ENCODE peak calls at places on chromosome 14, in six cellular contexts. H is AG04450, J is kidney epithelial cell, U is GM23338, V is HL-60, E is left ventricle myocardium inferior. K is an unnamed sample.

GRCh38 chr14:35196571-35196970 is 74.2 kb downstream of the PRORP start:
- DNase-seq in H (no peak), J (no peak), U (no peak), V (peak; percentile 11), E (no peak), K (no peak)

GRCh38 chr14:55580401-55581010 is 499 bp downstream of the KTN1 start:
- DNase-seq in H (no peak), J (no peak), U (peak; percentile 45), V (no peak), E (peak; percentile 63), K (peak; percentile 44)

GRCh38 chr14:39217214-39217879 is 16.4 kb upstream of the MIA2 start:
- DNase-seq in H (no peak), J (no peak), U (no peak), V (no peak), E (no peak), K (no peak)

GRCh38 chr14:91119556-91120311 is 5.9 kb downstream of the DGLUCY start:
- DNase-seq in H (no peak), J (peak; percentile 76), U (no peak), V (no peak), E (no peak), K (no peak)

GRCh38 chr14:51581017-51581881 is 70.5 kb upstream of the FRMD6 start:
- DNase-seq in H (peak; percentile 57), J (peak; percentile 39), U (no peak), V (no peak), E (no peak), K (no peak)

GRCh38 chr14:75981426-75981825 is 369 bp downstream of the TGFB3 start:
- DNase-seq in H (no peak), J (no peak), U (peak; percentile 61), V (no peak), E (no peak), K (no peak)

GRCh38 chr14:75286313-75286712 is 7.7 kb downstream of the FOS start:
- DNase-seq in H (no peak), J (no peak), U (peak; percentile 41), V (no peak), E (peak; percentile 48), K (no peak)

GRCh38 chr14:77100961-77101360 is 2.9 kb downstream of the CIPC start:
- DNase-seq in H (no peak), J (no peak), U (no peak), V (no peak), E (no peak), K (no peak)

GRCh38 chr14:104694991-104695659 is 5.7 kb downstream of the INF2 start:
- DNase-seq in H (no peak), J (peak; percentile 25), U (no peak), V (no peak), E (peak; percentile 53), K (no peak)

GRCh38 chr14:90940318-90940962 is 120.0 kb downstream of the RPS6KA5 start:
- DNase-seq in H (no peak), J (no peak), U (no peak), V (no peak), E (no peak), K (no peak)

GRCh38 chr14:75985618-75986438 is at the start of gene IFT43:
- DNase-seq in H (no peak), J (no peak), U (peak; percentile 90), V (no peak), E (peak; percentile 94), K (peak; percentile 84)

GRCh38 chr14:102693006-102693755 is 84.1 kb upstream of the TRAF3 start:
- DNase-seq in H (no peak), J (no peak), U (peak; percentile 38), V (no peak), E (no peak), K (no peak)

GRCh38 chr14:52189330-52189729 is 78.2 kb upstream of the PTGDR start:
- DNase-seq in H (no peak), J (no peak), U (no peak), V (no peak), E (no peak), K (no peak)

GRCh38 chr14:59208224-59208814 is 19.9 kb downstream of the DAAM1 start:
- DNase-seq in H (no peak), J (no peak), U (no peak), V (no peak), E (no peak), K (no peak)

GRCh38 chr14:105069887-105070759 is 4.9 kb upstream of the GPR132 start:
- DNase-seq in H (no peak), J (no peak), U (no peak), V (peak; percentile 93), E (peak; percentile 45), K (no peak)

GRCh38 chr14:71704210-71704609 is 228.0 kb upstream of the RGS6 start:
- DNase-seq in H (no peak), J (no peak), U (no peak), V (no peak), E (no peak), K (no peak)

GRCh38 chr14:77615231-77616132 is 955 bp downstream of the SPTLC2 start:
- DNase-seq in H (no peak), J (no peak), U (peak; percentile 39), V (no peak), E (no peak), K (no peak)

GRCh38 chr14:47277703-47278102 is 397.7 kb downstream of the MDGA2 start:
- DNase-seq in H (no peak), J (no peak), U (peak; percentile 48), V (no peak), E (no peak), K (no peak)

GRCh38 chr14:72443991-72444431 is 449.9 kb downstream of the DPF3 start:
- DNase-seq in H (no peak), J (no peak), U (no peak), V (no peak), E (no peak), K (no peak)

GRCh38 chr14:47278233-47278842 is 397.1 kb downstream of the MDGA2 start:
- DNase-seq in H (no peak), J (no peak), U (peak; percentile 80), V (peak; percentile 23), E (no peak), K (peak; percentile 54)

GRCh38 chr14:104087981-104088850 is 2.7 kb downstream of the ASPG start:
- DNase-seq in H (no peak), J (no peak), U (no peak), V (no peak), E (peak; percentile 11), K (peak; percentile 42)

DNA sequence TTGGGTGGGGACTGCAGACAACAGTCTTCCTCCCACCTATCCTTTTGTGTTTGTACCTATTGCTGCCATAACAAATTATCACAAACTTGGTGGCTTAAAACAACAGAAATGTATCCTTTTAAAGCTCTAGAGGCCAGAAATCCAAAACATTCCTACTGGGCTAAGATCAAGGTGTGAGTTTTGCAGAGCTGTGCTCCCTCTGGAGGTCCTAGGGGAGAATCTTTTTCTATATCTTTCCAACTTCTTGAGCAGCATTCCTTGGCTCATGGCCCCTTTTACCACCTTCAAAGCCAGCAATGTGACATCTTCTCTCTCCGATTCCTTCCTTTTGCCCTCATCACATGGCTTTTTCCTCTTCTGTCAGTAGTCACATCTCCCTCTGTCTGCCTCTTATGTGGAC is 190.6 kb downstream of the TTC8 start:
- DNase-seq in H (no peak), J (no peak), U (peak; percentile 16), V (no peak), E (no peak), K (no peak)
- TF ChIP-seq CTCF in H (peak; percentile 42), J (peak; percentile 11), U (no peak), V (no peak), E (no peak), K (no peak)

GRCh38 chr14:96466918-96467317 is 35.3 kb upstream of the PAPOLA start:
- DNase-seq in H (no peak), J (no peak), U (no peak), V (no peak), E (no peak), K (no peak)

GRCh38 chr14:96464136-96464535 is 38.0 kb upstream of the PAPOLA start:
- DNase-seq in H (no peak), J (no peak), U (no peak), V (no peak), E (no peak), K (no peak)

GRCh38 chr14:96459851-96460250 is 42.3 kb upstream of the PAPOLA start:
- DNase-seq in H (no peak), J (no peak), U (no peak), V (no peak), E (no peak), K (no peak)

DNA sequence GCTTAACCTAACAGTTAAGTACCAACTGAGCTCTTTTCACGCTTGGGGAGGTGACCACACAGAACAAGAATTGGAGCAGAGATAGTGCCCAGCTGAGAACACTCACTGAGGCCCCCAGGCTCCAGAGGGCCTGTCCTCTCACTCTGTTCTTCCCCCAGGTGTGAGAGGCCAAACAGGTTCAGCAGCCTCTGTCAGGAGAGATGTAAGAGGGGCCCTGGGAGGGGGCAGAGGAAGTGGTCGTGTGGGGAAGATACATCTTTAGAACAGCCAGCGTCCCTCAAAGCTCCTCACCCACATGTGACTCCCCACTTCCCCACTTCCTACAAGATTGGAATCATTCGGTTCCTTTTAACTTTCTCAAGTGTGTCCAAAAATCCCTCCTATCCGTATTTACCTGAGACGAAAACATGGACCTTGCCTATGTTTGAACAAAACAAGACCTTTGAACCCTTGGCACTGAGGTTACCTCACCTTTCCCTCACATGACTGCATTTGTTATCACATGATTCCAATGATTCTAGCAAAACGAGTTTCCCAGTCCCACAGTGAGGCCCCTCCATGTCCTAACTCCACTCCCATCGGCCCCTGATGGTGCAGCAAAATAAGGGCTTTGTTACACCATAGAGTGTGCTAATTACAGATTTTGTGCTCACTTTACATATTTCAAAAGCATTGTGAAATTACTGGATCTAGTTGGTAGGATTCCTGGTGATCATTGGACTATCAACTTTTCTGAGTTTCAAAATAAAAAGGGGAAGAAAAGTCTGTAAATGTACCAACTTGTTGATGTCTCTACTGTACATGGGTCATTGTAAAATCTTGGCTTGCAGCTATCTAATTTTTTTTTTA is 40.0 kb upstream of the PAPOLA start:
- DNase-seq in H (no peak), J (no peak), U (peak; percentile 35), V (no peak), E (no peak), K (peak; percentile 58)
- H3K4me3 ChIP-seq in H (no peak overlapping the region), J (no peak overlapping the region), U (no peak overlapping the region), V (no peak overlapping the region), E (no peak overlapping the region), K (no peak overlapping the region)

DNA sequence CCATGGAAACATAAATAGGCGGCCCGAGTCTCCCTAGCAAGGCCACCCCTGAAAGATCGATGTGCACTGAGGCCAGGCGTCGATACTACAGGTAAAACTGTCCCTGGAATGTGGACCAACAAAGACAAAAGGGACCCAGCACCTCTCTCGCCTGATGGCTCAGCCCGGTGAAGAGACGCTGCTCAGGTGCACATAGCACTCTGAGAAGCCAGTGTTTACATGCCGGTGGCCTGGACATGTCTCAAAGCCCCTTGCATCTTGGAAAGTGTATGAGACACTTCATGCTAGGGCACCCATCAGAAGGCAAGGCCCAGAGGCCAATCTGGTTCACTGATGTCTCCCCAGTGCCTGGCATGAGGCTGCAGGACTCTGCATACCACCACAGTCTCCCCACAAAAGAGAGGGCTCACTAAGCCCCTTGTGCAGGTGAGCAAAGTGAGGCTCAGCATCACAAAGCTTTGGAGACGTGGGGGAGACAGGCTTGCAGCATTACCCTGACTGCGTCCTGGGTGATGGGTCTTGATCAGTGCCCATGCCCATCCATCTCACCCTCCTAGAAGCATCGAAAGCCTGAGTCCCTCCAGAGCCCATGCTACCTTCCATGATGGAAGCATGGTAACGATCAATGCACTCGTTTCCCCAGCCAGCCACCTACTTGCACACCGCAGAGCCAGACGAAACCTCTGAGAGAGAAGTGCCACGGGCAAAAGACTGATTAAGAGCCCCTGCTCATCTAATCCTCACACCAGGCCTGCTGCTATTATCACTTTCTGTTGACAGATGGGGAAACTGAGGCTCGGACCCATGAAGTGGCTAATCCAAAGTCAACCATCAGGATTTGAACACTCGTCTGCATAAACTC is 16.1 kb downstream of the BCL11B start:
- DNase-seq in H (no peak), J (no peak), U (peak; percentile 35), V (no peak), E (no peak), K (no peak)
- H3K27me3 ChIP-seq in H (peaks cover 7% of the 10 kb centered on the region), J (peaks cover 12% of the 10 kb centered on the region), U (no peaks in the 10 kb centered on the region), V (peaks cover 21% of the 10 kb centered on the region), E (peaks cover 100% of the 10 kb centered on the region), K (no peaks in the 10 kb centered on the region)

GRCh38 chr14:69708586-69709169 is 58.3 kb upstream of the SRSF5 start:
- DNase-seq in H (no peak), J (no peak), U (peak; percentile 74), V (no peak), E (no peak), K (no peak)
- TF ChIP-seq CTCF in H (peak; percentile 45), J (peak; percentile 33), U (peak; percentile 30), V (no peak), E (no peak), K (no peak)

K was measured in pancreas.